ENCODE peak calls at places on chromosome 15, in six cellular contexts. B, T, E, X, U and N are unnamed samples.

GRCh38 chr15:66829551-66830131 is 127.6 kb downstream of the SMAD6 start:
- DNase-seq in B (no peak), T (no peak), E (no peak), X (no peak), U (no peak), N (peak)

GRCh38 chr15:89486726-89487050 is 9.7 kb downstream of the RHCG start:
- DNase-seq in B (no peak), T (peak), E (no peak), X (peak), U (no peak), N (peak)

GRCh38 chr15:84817461-84818081 is 415 bp downstream of the ALPK3 start:
- DNase-seq in B (no peak), T (no peak), E (no peak), X (no peak), U (no peak), N (no peak)

GRCh38 chr15:42184313-42184712 is 23.8 kb downstream of the VPS39 start:
- DNase-seq in B (no peak), T (no peak), E (no peak), X (no peak), U (no peak), N (no peak)

GRCh38 chr15:63347074-63347859 is 34.4 kb downstream of the CA12 start:
- DNase-seq in B (no peak), T (no peak), E (no peak), X (no peak), U (no peak), N (peak)

GRCh38 chr15:57861805-57862586 is 155.5 kb downstream of the POLR2M start:
- DNase-seq in B (no peak), T (no peak), E (no peak), X (no peak), U (no peak), N (no peak)

GRCh38 chr15:42591238-42591936 is 16.0 kb downstream of the STARD9 start:
- DNase-seq in B (peak), T (no peak), E (no peak), X (no peak), U (peak), N (peak)

GRCh38 chr15:91853968-91854943 is 748 bp downstream of the SLCO3A1 start:
- DNase-seq in B (no peak), T (no peak), E (peak), X (no peak), U (no peak), N (peak)

GRCh38 chr15:73078291-73078690 is 26.0 kb downstream of the NEO1 start:
- DNase-seq in B (no peak), T (no peak), E (no peak), X (no peak), U (no peak), N (no peak)

GRCh38 chr15:65101418-65101890 is 13.5 kb downstream of the UBAP1L start:
- DNase-seq in B (peak), T (peak), E (peak), X (peak), U (peak), N (peak)

GRCh38 chr15:22735781-22736180 is 50.7 kb upstream of the NIPA1 start:
- DNase-seq in B (no peak), T (no peak), E (no peak), X (no peak), U (no peak), N (no peak)